ENCODE peak calls at places on chromosomes 5 and 9, in six cellular contexts. P is ovary, C is foreskin fibroblast, E is HCT116, Q is cardiac muscle cell, S is heart right ventricle. W is an unnamed sample.

GRCh38 chr5:36656556-36656955 is 50.1 kb downstream of the SLC1A3 start:
- DNase-seq in P (no peak), C (peak; percentile 50), E (no peak), Q (no peak), S (no peak), W (no peak)

GRCh38 chr9:109771084-109771483 is 8.9 kb upstream of the PALM2AKAP2 start:
- DNase-seq in P (no peak), C (peak; percentile 35), E (no peak), Q (peak; percentile 89), S (no peak), W (peak; percentile 95)

GRCh38 chr9:112852741-112853505 is 37.8 kb downstream of the SLC46A2 start:
- DNase-seq in P (no peak), C (no peak), E (no peak), Q (no peak), S (no peak), W (no peak)

GRCh38 chr5:16507716-16508115 is 42.1 kb upstream of the ZNF622 start:
- DNase-seq in P (no peak), C (peak; percentile 14), E (no peak), Q (no peak), S (no peak), W (peak; percentile 49)

GRCh38 chr9:107019216-107019615 is 156.2 kb downstream of the ZNF462 start:
- DNase-seq in P (no peak), C (peak; percentile 78), E (no peak), Q (no peak), S (no peak), W (peak; percentile 84)

GRCh38 chr5:126681970-126682369 is 81.2 kb downstream of the PHAX start:
- DNase-seq in P (no peak), C (no peak), E (no peak), Q (no peak), S (no peak), W (peak; percentile 59)

GRCh38 chr9:112046181-112046580 is 128.9 kb downstream of the SUSD1 start:
- DNase-seq in P (no peak), C (peak; percentile 73), E (no peak), Q (no peak), S (no peak), W (peak; percentile 76)

GRCh38 chr5:60945760-60946253 is 802 bp downstream of the NDUFAF2 start:
- DNase-seq in P (peak; percentile 23), C (peak; percentile 75), E (no peak), Q (peak; percentile 37), S (peak; percentile 14), W (peak; percentile 56)

GRCh38 chr5:172178301-172179031 is 9.6 kb downstream of the STK10 start:
- DNase-seq in P (no peak), C (no peak), E (no peak), Q (no peak), S (no peak), W (no peak)

GRCh38 chr9:133938670-133939258 is 53.4 kb downstream of the VAV2 start:
- DNase-seq in P (no peak), C (no peak), E (no peak), Q (no peak), S (no peak), W (no peak)

GRCh38 chr5:176400382-176401156 is 12.0 kb downstream of the HIGD2A start:
- DNase-seq in P (no peak), C (no peak), E (no peak), Q (no peak), S (no peak), W (no peak)

GRCh38 chr5:178327931-178328711 is 95.5 kb upstream of the PHYKPL start:
- DNase-seq in P (no peak), C (no peak), E (no peak), Q (no peak), S (no peak), W (no peak)

GRCh38 chr9:100595391-100596199 is 17.7 kb downstream of the CAVIN4 start:
- DNase-seq in P (no peak), C (peak; percentile 81), E (peak; percentile 44), Q (peak; percentile 74), S (peak; percentile 55), W (peak; percentile 51)

GRCh38 chr5:122435738-122436137 is 123.7 kb downstream of the SNCAIP start:
- DNase-seq in P (no peak), C (no peak), E (no peak), Q (no peak), S (no peak), W (no peak)

GRCh38 chr5:97735209-97735608 is 552.2 kb upstream of the RIOK2 start:
- DNase-seq in P (no peak), C (peak; percentile 85), E (no peak), Q (no peak), S (no peak), W (peak; percentile 77)

GRCh38 chr5:136053336-136054121 is 24.7 kb downstream of the TGFBI start:
- DNase-seq in P (no peak), C (peak; percentile 98), E (peak; percentile 76), Q (no peak), S (no peak), W (peak; percentile 92)

GRCh38 chr5:1294839-1295649 is at the start of gene TERT:
- DNase-seq in P (no peak), C (no peak), E (no peak), Q (peak; percentile 59), S (no peak), W (no peak)

GRCh38 chr9:91037511-91038482 is 236.2 kb downstream of the SYK start:
- DNase-seq in P (peak; percentile 75), C (peak; percentile 96), E (peak; percentile 41), Q (no peak), S (no peak), W (peak; percentile 82)

GRCh38 chr5:94832685-94833084 is 214.2 kb downstream of the SLF1 start:
- DNase-seq in P (no peak), C (no peak), E (no peak), Q (no peak), S (no peak), W (no peak)

GRCh38 chr9:19416143-19416542 is 7.3 kb downstream of the ACER2 start:
- DNase-seq in P (no peak), C (peak; percentile 5), E (no peak), Q (no peak), S (no peak), W (no peak)

GRCh38 chr5:56985941-56986630 is 34.2 kb upstream of the MIER3 start:
- DNase-seq in P (no peak), C (no peak), E (no peak), Q (no peak), S (no peak), W (no peak)

DNA sequence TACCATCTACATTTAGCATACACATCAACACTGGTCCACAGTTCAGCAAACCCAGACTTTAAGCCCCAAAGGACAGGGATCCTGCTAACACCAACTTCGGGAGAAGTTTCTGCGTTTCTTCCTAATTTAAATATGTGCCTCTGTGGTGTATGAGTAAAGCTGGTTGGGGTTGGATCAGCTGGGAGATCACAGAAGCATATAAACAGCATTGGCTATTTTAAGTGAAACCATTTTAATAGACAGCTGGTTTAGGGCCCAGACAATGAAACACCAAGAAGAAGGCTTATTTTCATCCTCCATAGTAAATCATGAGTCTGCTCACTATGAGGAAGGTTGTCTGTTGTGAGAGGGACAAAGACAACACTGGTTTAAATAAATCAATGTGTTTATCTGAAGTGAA is 11.3 kb downstream of the EBF1 start:
- DNase-seq in P (no peak), C (no peak), E (no peak), Q (no peak), S (no peak), W (no peak)
- TF ChIP-seq CTCF in P (no peak), C (no peak), E (no peak), Q (no peak), S (no peak), W (no peak)

GRCh38 chr9:137138701-137139467 is at the start of gene GRIN1:
- DNase-seq in P (no peak), C (peak; percentile 58), E (no peak), Q (peak; percentile 84), S (no peak), W (peak; percentile 19)
- H3K4me3 ChIP-seq in P (no peak within 1 kb of the TSS), C (no peak within 1 kb of the TSS), E (no peak within 1 kb of the TSS), Q (no peak within 1 kb of the TSS), S (no peak within 1 kb of the TSS), W (no peak within 1 kb of the TSS)

DNA sequence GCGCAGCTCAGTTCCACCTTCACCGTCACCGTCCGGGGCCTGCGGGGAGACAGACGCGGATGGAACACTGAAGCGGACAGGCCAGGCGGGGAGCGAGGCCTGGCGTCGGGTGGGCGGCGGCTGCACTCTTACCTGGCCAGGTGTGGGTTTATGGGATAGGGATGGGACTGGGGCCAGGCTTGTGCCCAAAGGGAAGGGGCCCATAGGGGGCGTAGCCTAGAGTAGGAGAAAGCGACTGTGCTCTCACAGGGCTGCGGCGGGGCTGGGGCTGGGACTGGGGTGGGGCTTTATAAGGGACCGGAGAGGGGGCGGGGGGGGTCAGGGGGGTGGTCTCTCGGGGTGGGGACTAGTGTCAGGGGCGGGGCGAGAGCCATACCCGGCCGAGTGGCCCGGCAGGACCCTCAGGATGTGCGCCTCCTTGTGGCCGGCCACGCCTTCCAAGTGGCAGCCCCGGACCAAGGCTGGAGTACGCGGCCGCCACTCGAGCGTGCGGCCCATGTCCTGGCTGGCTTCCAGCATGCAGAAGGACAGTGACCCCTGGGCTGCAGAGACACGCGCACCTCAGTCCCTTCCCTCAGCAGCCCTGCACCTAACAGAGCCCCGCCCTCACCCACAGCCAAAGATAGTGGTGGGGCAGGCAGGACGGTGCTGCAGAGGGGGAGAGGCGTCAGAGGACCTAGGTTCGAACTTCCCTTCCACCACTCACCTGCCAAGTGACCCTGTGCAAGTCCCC is 22.8 kb downstream of the FPGS start:
- DNase-seq in P (peak; percentile 60), C (no peak), E (no peak), Q (peak; percentile 85), S (no peak), W (no peak)
- TF ChIP-seq CTCF in P (no peak), C (no peak), E (peak; percentile 40), Q (peak; percentile 25), S (peak; percentile 54), W (peak; percentile 12)

DNA sequence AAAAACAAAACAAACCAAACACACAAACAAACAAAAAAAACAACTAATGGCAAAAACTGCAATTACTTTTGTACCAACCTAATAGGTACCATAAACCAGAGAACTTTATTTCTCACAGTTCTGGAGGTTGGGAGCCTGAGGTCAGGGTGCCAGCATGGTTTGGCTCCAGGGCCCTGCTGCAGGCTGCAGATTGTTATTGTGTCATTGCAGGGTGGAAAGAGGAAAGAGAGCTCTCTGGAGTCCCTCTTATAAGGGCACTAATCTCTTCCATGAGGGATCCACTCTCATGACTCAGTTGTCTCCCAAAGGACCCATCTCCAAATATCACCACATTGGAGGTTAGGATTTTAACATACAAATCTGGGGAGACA is 64.9 kb upstream of the CPEB4 start:
- DNase-seq in P (no peak), C (no peak), E (no peak), Q (no peak), S (no peak), W (no peak)
- H3K4me3 ChIP-seq in P (no peak overlapping the region), C (no peak overlapping the region), E (no peak overlapping the region), Q (no peak overlapping the region), S (no peak overlapping the region), W (no peak overlapping the region)

GRCh38 chr5:108339220-108339619 is 42.7 kb downstream of the FBXL17 start:
- DNase-seq in P (no peak), C (no peak), E (no peak), Q (no peak), S (no peak), W (no peak)
- TF ChIP-seq CTCF in P (no peak), C (no peak), E (no peak), Q (no peak), S (no peak), W (no peak)

DNA sequence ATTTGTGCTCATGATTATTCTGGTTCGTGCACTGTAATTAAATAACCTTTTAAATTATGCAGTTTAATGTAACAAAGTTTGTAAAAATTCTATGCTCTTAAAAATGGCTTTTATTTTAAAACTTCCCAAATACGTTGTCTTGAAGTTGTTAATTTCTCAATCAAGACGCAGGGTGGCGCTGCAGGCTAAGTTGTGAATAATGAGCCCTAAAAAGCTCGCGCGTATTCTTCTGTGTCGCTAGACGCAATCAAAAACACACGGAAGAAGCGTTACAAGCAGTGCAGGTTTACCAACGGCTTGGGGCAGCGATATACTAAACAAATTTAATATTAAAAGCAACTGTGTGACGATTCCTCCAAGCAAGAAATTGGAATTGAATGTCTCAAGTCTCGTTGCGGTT is at the start of gene PCDHB4:
- DNase-seq in P (peak; percentile 58), C (no peak), E (no peak), Q (no peak), S (peak; percentile 45), W (no peak)
- H3K4me3 ChIP-seq in P (peak within 1 kb of the TSS; percentile 18), C (no peak within 1 kb of the TSS), E (no peak within 1 kb of the TSS), Q (no peak within 1 kb of the TSS), S (peak within 1 kb of the TSS; percentile 50), W (peak within 1 kb of the TSS; percentile 15)